ENCODE peak calls at places on chromosome 1, in five cellular contexts. W is neuronal stem cell; C is stimulated activated CD4-positive, alpha-beta T cell treated with anti-CD3 and anti-CD28 coated beads, Interleukin-2, amount 100 ng/mL, for 24 hours; K is nucleus accumbens; R is pancreas. X is an unnamed sample.

GRCh38 chr1:205582471-205583291 is 49.1 kb downstream of the ELK4 start:
- DNase-seq in W (no peak), C (no peak), K (no peak), R (no peak), X (no peak)

GRCh38 chr1:8012955-8013354 is 13.2 kb downstream of the ERRFI1 start:
- DNase-seq in W (no peak), C (no peak), K (no peak), R (no peak), X (no peak)

GRCh38 chr1:215083408-215083961 is 948 bp downstream of the KCNK2 start:
- DNase-seq in W (peak), C (no peak), K (no peak), R (no peak), X (peak)

GRCh38 chr1:235207202-235207565 is 46.1 kb upstream of the RBM34 start:
- DNase-seq in W (no peak), C (peak), K (no peak), R (no peak), X (no peak)

GRCh38 chr1:241068359-241068758 is 288.6 kb downstream of the RGS7 start:
- DNase-seq in W (no peak), C (no peak), K (no peak), R (no peak), X (no peak)

GRCh38 chr1:164675342-164675904 is 116.4 kb downstream of the PBX1 start:
- DNase-seq in W (no peak), C (no peak), K (no peak), R (no peak), X (no peak)

GRCh38 chr1:111789077-111789476 is 33.4 kb downstream of the DDX20 start:
- DNase-seq in W (no peak), C (no peak), K (no peak), R (no peak), X (peak)

GRCh38 chr1:232655041-232655745 is 25.3 kb upstream of the SIPA1L2 start:
- DNase-seq in W (no peak), C (no peak), K (no peak), R (no peak), X (no peak)

GRCh38 chr1:53686371-53687267 is 52.3 kb downstream of the GLIS1 start:
- DNase-seq in W (no peak), C (no peak), K (no peak), R (no peak), X (no peak)

GRCh38 chr1:67830226-67830625 is 3.0 kb downstream of the GNG12 start:
- DNase-seq in W (no peak), C (no peak), K (no peak), R (no peak), X (no peak)

X was measured in retina.